ENCODE peak calls at places on chromosomes 2 and 18, in six cellular contexts. F, B, G, K, E and H are unnamed samples.
A peak's percentile ranks its signal among the peaks of the same experiment; 100 is the strongest.

GRCh38 chr2:28624798-28625701 is 126.6 kb upstream of the PPP1CB start:
- DNase-seq in F (peak; percentile 38), B (peak; percentile 85), G (no peak), K (no peak), E (peak; percentile 40), H (no peak)

GRCh38 chr18:69401475-69402218 is 959 bp downstream of the DOK6 start:
- DNase-seq in F (peak; percentile 39), B (no peak), G (no peak), K (no peak), E (peak; percentile 58), H (peak; percentile 26)

GRCh38 chr2:236503583-236503982 is 66.0 kb upstream of the ACKR3 start:
- DNase-seq in F (no peak), B (no peak), G (no peak), K (no peak), E (no peak), H (no peak)

GRCh38 chr2:194602750-194603149 is 1054.3 kb upstream of the SLC39A10 start:
- DNase-seq in F (no peak), B (no peak), G (no peak), K (no peak), E (no peak), H (no peak)

GRCh38 chr18:74141638-74142037 is 6.0 kb downstream of the FBXO15 start:
- DNase-seq in F (no peak), B (no peak), G (no peak), K (no peak), E (no peak), H (no peak)

GRCh38 chr2:227411320-227411989 is 23.7 kb upstream of the SCYGR1 start:
- DNase-seq in F (no peak), B (no peak), G (no peak), K (no peak), E (peak; percentile 73), H (no peak)

GRCh38 chr18:62862451-62862850 is 147.1 kb downstream of the PHLPP1 start:
- DNase-seq in F (no peak), B (no peak), G (no peak), K (no peak), E (no peak), H (no peak)

GRCh38 chr2:152251811-152252210 is 76.2 kb upstream of the STAM2 start:
- DNase-seq in F (peak; percentile 36), B (no peak), G (no peak), K (no peak), E (no peak), H (no peak)

GRCh38 chr2:38620282-38620977 is 17.7 kb upstream of the HNRNPLL start:
- DNase-seq in F (no peak), B (no peak), G (no peak), K (no peak), E (peak; percentile 20), H (no peak)

GRCh38 chr2:152385718-152386117 is 50.7 kb downstream of the FMNL2 start:
- DNase-seq in F (no peak), B (no peak), G (no peak), K (no peak), E (no peak), H (no peak)

GRCh38 chr2:70645733-70646420 is 92.3 kb upstream of the TGFA start:
- DNase-seq in F (peak; percentile 38), B (no peak), G (no peak), K (no peak), E (peak; percentile 31), H (no peak)

GRCh38 chr2:99682280-99683060 is 192.7 kb upstream of the REV1 start:
- DNase-seq in F (no peak), B (no peak), G (no peak), K (no peak), E (peak; percentile 69), H (no peak)

GRCh38 chr2:99677814-99678213 is 188.0 kb upstream of the REV1 start:
- DNase-seq in F (no peak), B (no peak), G (no peak), K (no peak), E (no peak), H (no peak)

GRCh38 chr2:99679518-99679917 is 189.7 kb upstream of the REV1 start:
- DNase-seq in F (no peak), B (no peak), G (no peak), K (no peak), E (no peak), H (no peak)

GRCh38 chr2:99678651-99679050 is 188.8 kb upstream of the REV1 start:
- DNase-seq in F (no peak), B (no peak), G (no peak), K (no peak), E (no peak), H (no peak)

DNA sequence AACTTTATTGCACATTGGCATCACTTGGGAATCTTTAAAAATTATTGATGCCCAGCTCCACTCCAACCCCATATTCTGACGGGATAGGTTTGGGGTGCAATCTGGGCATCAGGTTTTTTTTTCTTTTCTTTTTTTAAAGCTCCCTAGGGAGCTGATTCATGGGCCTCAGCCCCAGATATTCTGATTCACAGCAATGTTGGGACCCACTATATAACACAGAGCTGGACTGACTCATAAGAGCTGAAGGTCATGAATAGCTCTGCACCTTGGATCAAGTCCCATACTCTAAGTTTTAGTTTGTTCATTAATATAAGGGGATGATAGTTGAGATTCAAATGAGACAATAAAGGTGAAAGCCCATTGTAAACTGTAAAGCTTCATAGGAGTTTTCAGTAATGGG is 191.1 kb upstream of the REV1 start:
- DNase-seq in F (no peak), B (no peak), G (no peak), K (no peak), E (peak; percentile 95), H (no peak)
- H3K27ac ChIP-seq in F (no peak overlapping the region), B (no peak overlapping the region), G (no peak overlapping the region), K (no peak overlapping the region), E (no peak overlapping the region), H (no peak overlapping the region)

DNA sequence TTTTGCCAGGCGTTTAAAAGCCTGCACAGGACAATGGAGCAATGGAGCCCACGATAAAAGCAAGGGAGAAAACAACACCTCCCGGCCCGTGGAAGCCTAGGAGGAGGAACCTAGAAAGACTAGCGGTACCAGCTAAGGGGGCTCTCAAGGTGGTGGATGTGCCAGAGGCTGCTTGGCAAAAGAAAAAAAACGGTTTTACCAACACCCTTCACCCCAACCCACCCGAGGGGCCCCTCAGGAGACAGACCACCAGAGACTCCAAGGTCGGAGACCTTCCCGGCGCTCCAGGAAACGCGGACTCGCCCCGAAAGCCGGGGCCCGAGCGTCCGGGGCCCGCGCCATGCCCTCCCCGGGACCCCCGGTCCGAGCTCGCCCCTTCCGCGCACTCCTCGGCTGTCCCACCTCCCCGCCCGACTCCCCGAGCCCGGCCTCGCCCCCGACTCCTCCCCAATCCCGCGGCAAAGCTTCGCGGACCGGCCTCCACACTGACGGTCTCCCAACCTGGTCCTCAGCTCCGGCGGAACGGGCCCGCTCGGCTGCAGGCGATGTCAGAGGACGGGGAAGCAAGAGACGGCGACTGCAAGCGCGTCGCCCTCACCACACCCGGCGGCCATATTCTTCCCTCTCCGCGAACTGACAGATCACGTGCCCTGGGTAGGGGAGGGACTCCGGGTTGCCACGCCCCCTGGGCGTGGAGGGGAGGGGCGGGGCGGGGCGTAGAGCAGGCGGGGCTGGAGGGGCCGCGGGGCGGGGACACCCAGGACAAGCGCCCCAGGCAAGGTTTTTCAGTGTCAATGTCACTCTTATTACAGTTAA is at the start of gene KIDINS220:
- DNase-seq in F (peak; percentile 90), B (peak; percentile 92), G (peak; percentile 55), K (peak; percentile 25), E (peak; percentile 94), H (peak; percentile 78)
- H3K27ac ChIP-seq in F (no peak within 1 kb of the TSS), B (peak within 1 kb of the TSS; percentile 85), G (peak within 1 kb of the TSS; percentile 75), K (peak within 1 kb of the TSS; percentile 79), E (peak within 1 kb of the TSS; percentile 38), H (no peak within 1 kb of the TSS)

DNA sequence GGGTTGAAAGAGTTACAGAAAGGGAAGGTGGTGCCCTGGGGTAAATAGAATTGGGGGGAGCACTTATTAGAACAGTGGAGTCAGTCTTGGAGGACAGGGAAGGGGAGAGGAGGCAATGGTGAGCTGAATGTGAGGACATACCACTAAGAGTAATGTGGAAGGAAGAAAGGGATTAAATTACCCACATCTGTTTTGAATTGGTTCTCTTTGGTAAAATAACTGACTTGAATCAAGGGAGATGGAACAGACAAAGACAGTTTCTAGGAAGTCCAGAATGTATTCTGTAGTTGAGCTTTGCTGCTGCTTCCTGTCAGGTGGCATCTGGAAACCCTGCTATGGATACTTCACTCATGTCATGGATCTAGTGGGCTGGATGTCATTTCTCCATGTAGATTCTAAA is 6.7 kb downstream of the SETBP1 start:
- DNase-seq in F (no peak), B (no peak), G (no peak), K (no peak), E (no peak), H (no peak)
- H3K27ac ChIP-seq in F (no peak overlapping the region), B (no peak overlapping the region), G (no peak overlapping the region), K (no peak overlapping the region), E (no peak overlapping the region), H (no peak overlapping the region)

GRCh38 chr2:120868366-120868765 is 132.7 kb downstream of the GLI2 start:
- DNase-seq in F (no peak), B (peak; percentile 27), G (no peak), K (no peak), E (no peak), H (no peak)
- H3K27ac ChIP-seq in F (no peak overlapping the region), B (peak overlapping the region; percentile 60), G (no peak overlapping the region), K (peak overlapping the region; percentile 87), E (peak overlapping the region; percentile 86), H (no peak overlapping the region)